ENCODE peak calls at places on chromosomes 3 and 15, in six cellular contexts. Q is IMR-90, F is H1, N is transverse colon, X is adrenal gland, H is body of pancreas. J is an unnamed sample.

GRCh38 chr3:22372292-22372949 is 621.4 kb upstream of the ZNF385D start:
- DNase-seq in N (no peak), F (peak), X (no peak), Q (no peak), H (no peak), J (peak)

GRCh38 chr3:29903600-29903999 is 622.7 kb downstream of the RBMS3 start:
- DNase-seq in Q (no peak), H (no peak), X (no peak), N (no peak), F (no peak), J (no peak)

GRCh38 chr3:50296721-50297383 is 2.4 kb downstream of the HYAL3 start:
- DNase-seq in Q (no peak), N (no peak), F (no peak), X (no peak), H (no peak), J (peak)

GRCh38 chr3:6770376-6770648 is 90.6 kb upstream of the GRM7 start:
- DNase-seq in F (no peak), N (no peak), X (no peak), H (no peak), Q (no peak), J (no peak)

GRCh38 chr15:85379403-85380131 is 836 bp upstream of the AKAP13 start:
- DNase-seq in X (no peak), N (peak), H (peak), F (no peak), Q (no peak), J (peak)

GRCh38 chr15:85388506-85388905 is 8.1 kb downstream of the AKAP13 start:
- DNase-seq in X (no peak), H (no peak), F (no peak), N (no peak), Q (no peak), J (no peak)

GRCh38 chr3:116000315-116000714 is 377.0 kb downstream of the GAP43 start:
- DNase-seq in Q (peak), F (no peak), H (no peak), X (no peak), N (no peak), J (no peak)

GRCh38 chr15:28873585-28874139 is 12.1 kb upstream of the APBA2 start:
- DNase-seq in N (no peak), X (no peak), F (no peak), Q (no peak), H (peak), J (no peak)

GRCh38 chr3:9497821-9498565 is 55.6 kb downstream of the LHFPL4 start:
- DNase-seq in F (no peak), Q (peak), H (no peak), N (no peak), X (no peak), J (no peak)

GRCh38 chr3:41522620-41523019 is 323.3 kb downstream of the CTNNB1 start:
- DNase-seq in X (no peak), N (no peak), F (no peak), Q (no peak), H (peak), J (no peak)

GRCh38 chr3:159919873-159920272 is 68.8 kb upstream of the IL12A start:
- DNase-seq in Q (peak), F (no peak), X (no peak), H (no peak), N (no peak), J (no peak)

GRCh38 chr3:162643245-162643644 is 1146.6 kb downstream of the OTOL1 start:
- DNase-seq in N (no peak), H (no peak), Q (no peak), F (no peak), X (no peak), J (no peak)

GRCh38 chr15:85754993-85755392 is 39.7 kb downstream of the KLHL25 start:
- DNase-seq in N (no peak), F (no peak), X (no peak), H (no peak), Q (peak), J (no peak)

GRCh38 chr3:11250902-11251806 is 21.0 kb upstream of the ATG7 start:
- DNase-seq in X (no peak), N (no peak), F (no peak), Q (peak), H (no peak), J (no peak)

GRCh38 chr15:34841220-34841841 is 46.0 kb upstream of the ACTC1 start:
- DNase-seq in X (no peak), F (no peak), N (no peak), H (no peak), Q (peak), J (no peak)

GRCh38 chr15:69760890-69761568 is 308.4 kb downstream of the RPLP1 start:
- DNase-seq in Q (peak), H (no peak), N (peak), F (no peak), X (peak), J (peak)

GRCh38 chr3:37862219-37862711 is 585 bp downstream of the CTDSPL start:
- DNase-seq in N (peak), Q (peak), H (peak), X (peak), F (peak), J (no peak)

GRCh38 chr15:66815322-66815721 is 113.3 kb downstream of the SMAD6 start:
- DNase-seq in H (no peak), N (no peak), F (no peak), Q (peak), X (no peak), J (no peak)

GRCh38 chr3:43279532-43279931 is 6.8 kb upstream of the SNRK start:
- DNase-seq in F (no peak), H (no peak), Q (no peak), X (no peak), N (no peak), J (no peak)

GRCh38 chr15:33242669-33243191 is 48.2 kb upstream of the FMN1 start:
- DNase-seq in F (no peak), H (no peak), Q (no peak), X (no peak), N (no peak), J (no peak)

GRCh38 chr3:15713364-15713763 is 84.4 kb downstream of the ANKRD28 start:
- DNase-seq in X (no peak), F (no peak), Q (no peak), H (no peak), N (no peak), J (no peak)

GRCh38 chr15:87871130-87871737 is 385.3 kb downstream of the NTRK3 start:
- DNase-seq in Q (peak), F (no peak), H (no peak), N (no peak), X (no peak), J (no peak)

GRCh38 chr3:50862221-50862620 is 187.5 kb downstream of the DOCK3 start:
- DNase-seq in F (no peak), N (no peak), X (no peak), H (no peak), Q (no peak), J (no peak)

GRCh38 chr3:190697901-190698300 is 164.6 kb downstream of the GMNC start:
- DNase-seq in N (no peak), X (no peak), H (no peak), Q (peak), F (no peak), J (no peak)

GRCh38 chr3:25897019-25897418 is 107.1 kb downstream of the OXSM start:
- DNase-seq in F (peak), Q (no peak), H (no peak), X (no peak), N (peak), J (no peak)

GRCh38 chr3:42490243-42490642 is 12.2 kb upstream of the VIPR1 start:
- DNase-seq in F (peak), H (peak), N (peak), Q (no peak), X (peak), J (no peak)

GRCh38 chr15:64460737-64461576 is 579 bp downstream of the ZNF609 start:
- DNase-seq in F (peak), H (peak), Q (peak), X (peak), N (peak), J (peak)
- TF ChIP-seq POLR2A in F (peak), H (no peak), Q (no peak), X (peak), N (peak), J (peak)

GRCh38 chr3:104614564-104614963 is 752.1 kb upstream of the ALCAM start:
- DNase-seq in F (no peak), N (no peak), Q (no peak), X (no peak), H (no peak), J (no peak)

GRCh38 chr3:104612218-104612617 is 754.5 kb upstream of the ALCAM start:
- DNase-seq in F (no peak), X (no peak), H (no peak), Q (no peak), N (no peak), J (no peak)

GRCh38 chr3:104606812-104607211 is 759.9 kb upstream of the ALCAM start:
- DNase-seq in H (no peak), X (no peak), N (no peak), Q (no peak), F (no peak), J (no peak)

GRCh38 chr3:104610730-104611652 is 755.7 kb upstream of the ALCAM start:
- DNase-seq in N (no peak), F (no peak), H (peak), Q (no peak), X (no peak), J (no peak)
- TF ChIP-seq CTCF in N (peak), F (no peak), H (peak), Q (peak), X (no peak), J (no peak)

GRCh38 chr3:23944861-23945652 is at the start of gene NR1D2:
- DNase-seq in N (peak), F (peak), H (peak), Q (peak), X (peak), J (peak)
- TF ChIP-seq POLR2A in N (peak), F (peak), H (peak), Q (peak), X (peak), J (peak)

DNA sequence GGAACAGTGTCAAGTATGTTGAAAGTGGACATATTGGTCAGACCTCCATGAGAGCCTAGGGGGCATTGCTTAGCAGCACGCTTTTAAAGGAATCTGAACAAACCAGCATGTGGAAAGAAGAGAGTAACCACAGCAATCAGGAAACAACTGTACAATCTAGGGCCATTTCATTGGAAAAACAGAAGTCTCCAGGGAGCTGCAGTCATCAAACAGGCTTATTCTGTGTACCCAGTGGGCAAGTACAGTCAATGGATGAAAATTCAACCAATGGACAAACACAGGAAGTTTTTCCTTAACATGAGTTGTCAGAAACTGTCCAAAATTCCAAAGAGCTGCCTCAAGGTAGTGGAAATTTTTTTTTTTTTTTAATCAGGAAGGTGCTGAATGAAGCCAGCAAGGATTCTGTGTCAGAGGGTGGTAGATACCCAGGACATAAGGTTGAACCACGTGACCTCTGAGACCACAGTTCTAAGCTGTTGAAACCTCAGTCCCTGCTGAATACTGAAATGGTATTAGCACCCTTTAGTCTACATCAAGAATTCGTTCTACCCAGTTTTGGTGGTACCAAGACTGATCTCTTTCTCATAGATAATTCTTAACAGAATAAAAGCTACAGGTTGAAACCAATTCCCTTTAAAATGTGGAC is 4.4 kb upstream of the DLG1 start:
- DNase-seq in N (no peak), F (no peak), H (no peak), X (no peak), Q (peak), J (no peak)
- TF ChIP-seq CTCF in N (no peak), F (no peak), H (no peak), X (no peak), Q (no peak), J (no peak)

GRCh38 chr3:122984007-122984406 is 43.6 kb downstream of the SEMA5B start:
- DNase-seq in X (no peak), H (no peak), N (no peak), F (peak), Q (no peak), J (no peak)
- TF ChIP-seq POLR2A in X (no peak), H (no peak), N (no peak), F (no peak), Q (no peak), J (no peak)

GRCh38 chr3:61894988-61895935 is 333.9 kb downstream of the PTPRG start:
- DNase-seq in X (peak), Q (peak), N (peak), H (peak), F (no peak), J (peak)
- TF ChIP-seq CTCF in X (no peak), Q (no peak), N (peak), H (no peak), F (peak), J (no peak)

GRCh38 chr3:149877668-149878067 is 64.7 kb downstream of the RNF13 start:
- DNase-seq in H (no peak), Q (no peak), F (no peak), N (no peak), X (no peak), J (no peak)
- TF ChIP-seq POLR2A in H (no peak), Q (no peak), F (no peak), N (no peak), X (no peak), J (no peak)

J was measured in Peyer's patch.